ENCODE peak calls at places on chromosomes 3 and 15, in four cellular contexts. P is stimulated activated naive B cell treated with anti-CD40 and anti-IgM and Interleukin-4, amounts not matched to agents 10 μg/mL and 1 μg/mL and 100 μg/mL, for 72 hours; G is hippocampal formation; Q is EL. F is an unnamed sample.

GRCh38 chr3:24678441-24678865 is 183.8 kb upstream of the THRB start:
- DNase-seq in G (no peak), Q (peak; percentile 72), P (no peak), F (peak; percentile 64)

GRCh38 chr15:67101981-67102929 is 36.9 kb downstream of the SMAD3 start:
- DNase-seq in P (peak; percentile 42), Q (peak; percentile 50), G (no peak), F (no peak)

GRCh38 chr3:89419647-89420141 is 312.3 kb downstream of the EPHA3 start:
- DNase-seq in P (no peak), G (no peak), Q (no peak), F (no peak)

GRCh38 chr15:91622676-91623342 is 230.7 kb upstream of the SLCO3A1 start:
- DNase-seq in P (no peak), Q (no peak), G (no peak), F (no peak)

GRCh38 chr3:188819939-188820338 is 351.8 kb upstream of the TPRG1 start:
- DNase-seq in Q (no peak), P (no peak), G (no peak), F (peak; percentile 24)

GRCh38 chr3:171640520-171641412 is 169.5 kb downstream of the PLD1 start:
- DNase-seq in Q (peak; percentile 75), G (no peak), P (no peak), F (no peak)

GRCh38 chr3:43215684-43216336 is 70.5 kb upstream of the SNRK start:
- DNase-seq in Q (no peak), P (no peak), G (no peak), F (no peak)

GRCh38 chr3:32897202-32897601 is 54.2 kb upstream of the CCR4 start:
- DNase-seq in P (no peak), Q (no peak), G (no peak), F (no peak)

GRCh38 chr15:67923647-67923971 is 83.8 kb upstream of the RNU6-1 start:
- DNase-seq in Q (no peak), P (no peak), G (no peak), F (no peak)